ENCODE peak calls at places on chromosome 1, in five cellular contexts. One of them, this sample, is unnamed. For H3K27me3 and H3K36me3, the result is how much of the 10 kb centered on the place peaks cover.

GRCh38 chr1:230087034-230087721 is 20.1 kb downstream of the GALNT2 start:
- DNase-seq in SK-N-SH: no peak
- DNase-seq in IMR-90: no peak
- DNase-seq in lung: no peak
- DNase-seq in heart right ventricle: no peak
- DNase-seq in this sample: peak

GRCh38 chr1:21854751-21855131 is 42.7 kb downstream of the LDLRAD2 start:
- DNase-seq in SK-N-SH: no peak
- DNase-seq in IMR-90: no peak
- DNase-seq in lung: no peak
- DNase-seq in heart right ventricle: no peak
- DNase-seq in this sample: no peak

GRCh38 chr1:27787895-27788294 is 14.9 kb downstream of the STX12 start:
- DNase-seq in SK-N-SH: no peak
- DNase-seq in IMR-90: peak
- DNase-seq in lung: no peak
- DNase-seq in heart right ventricle: no peak
- DNase-seq in this sample: no peak

GRCh38 chr1:12409676-12410075 is 179.8 kb downstream of the VPS13D start:
- DNase-seq in SK-N-SH: no peak
- DNase-seq in IMR-90: no peak
- DNase-seq in lung: no peak
- DNase-seq in heart right ventricle: no peak
- DNase-seq in this sample: no peak

GRCh38 chr1:118043624-118044023 is 114.1 kb downstream of the WDR3 start:
- DNase-seq in SK-N-SH: no peak
- DNase-seq in IMR-90: no peak
- DNase-seq in lung: no peak
- DNase-seq in heart right ventricle: no peak
- DNase-seq in this sample: no peak

GRCh38 chr1:75985827-75986226 is 53.6 kb upstream of the ASB17 start:
- DNase-seq in SK-N-SH: no peak
- DNase-seq in IMR-90: peak
- DNase-seq in lung: no peak
- DNase-seq in heart right ventricle: no peak
- DNase-seq in this sample: no peak

GRCh38 chr1:27388337-27389005 is 4.0 kb upstream of the GPR3 start:
- DNase-seq in SK-N-SH: peak
- DNase-seq in IMR-90: no peak
- DNase-seq in lung: peak
- DNase-seq in heart right ventricle: peak
- DNase-seq in this sample: peak

GRCh38 chr1:7617826-7618225 is 153.3 kb upstream of the VAMP3 start:
- DNase-seq in SK-N-SH: no peak
- DNase-seq in IMR-90: no peak
- DNase-seq in lung: no peak
- DNase-seq in heart right ventricle: no peak
- DNase-seq in this sample: no peak

GRCh38 chr1:965526-966134 is 652 bp upstream of the PLEKHN1 start:
- DNase-seq in SK-N-SH: no peak
- DNase-seq in IMR-90: no peak
- DNase-seq in lung: no peak
- DNase-seq in heart right ventricle: no peak
- DNase-seq in this sample: no peak
- H3K27me3 ChIP-seq in SK-N-SH: under half
- H3K27me3 ChIP-seq in IMR-90: under half
- H3K27me3 ChIP-seq in lung: under half
- H3K27me3 ChIP-seq in heart right ventricle: under half
- H3K27me3 ChIP-seq in this sample: under half

GRCh38 chr1:223815865-223816264 is 29.9 kb downstream of the TP53BP2 start:
- DNase-seq in SK-N-SH: no peak
- DNase-seq in IMR-90: peak
- DNase-seq in lung: no peak
- DNase-seq in heart right ventricle: no peak
- DNase-seq in this sample: no peak
- H3K36me3 ChIP-seq in SK-N-SH: under half
- H3K36me3 ChIP-seq in IMR-90: under half
- H3K36me3 ChIP-seq in lung: under half
- H3K36me3 ChIP-seq in heart right ventricle: half or more
- H3K36me3 ChIP-seq in this sample: under half

GRCh38 chr1:234730542-234731370 is 120.8 kb upstream of the IRF2BP2 start:
- DNase-seq in SK-N-SH: no peak
- DNase-seq in IMR-90: no peak
- DNase-seq in lung: no peak
- DNase-seq in heart right ventricle: no peak
- DNase-seq in this sample: no peak
- TF ChIP-seq CTCF in SK-N-SH: no peak
- TF ChIP-seq CTCF in IMR-90: no peak
- TF ChIP-seq CTCF in lung: no peak
- TF ChIP-seq CTCF in heart right ventricle: no peak
- TF ChIP-seq CTCF in this sample: peak

DNA sequence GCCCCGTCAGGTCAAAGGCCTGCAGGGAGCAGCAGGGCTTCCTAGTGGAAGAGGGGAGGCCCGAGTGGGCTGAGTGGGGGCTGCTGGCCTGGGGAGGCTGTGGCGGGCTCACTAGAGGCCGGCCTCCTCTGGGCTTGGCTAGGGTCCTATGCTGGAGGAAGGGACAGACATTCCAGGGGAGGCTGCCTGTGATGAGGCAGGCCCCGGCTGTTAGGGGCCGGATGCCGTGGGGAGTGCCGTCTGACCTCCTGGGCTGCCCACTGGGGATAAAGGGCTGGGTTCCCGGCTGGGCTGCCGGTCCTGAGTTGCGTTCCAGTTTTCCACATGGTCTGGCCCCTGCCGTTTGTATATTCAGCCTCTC is 21.1 kb downstream of the PRXL2B start:
- DNase-seq in SK-N-SH: no peak
- DNase-seq in IMR-90: no peak
- DNase-seq in lung: no peak
- DNase-seq in heart right ventricle: peak
- DNase-seq in this sample: no peak
- H3K27me3 ChIP-seq in SK-N-SH: under half
- H3K27me3 ChIP-seq in IMR-90: under half
- H3K27me3 ChIP-seq in lung: under half
- H3K27me3 ChIP-seq in heart right ventricle: half or more
- H3K27me3 ChIP-seq in this sample: under half

DNA sequence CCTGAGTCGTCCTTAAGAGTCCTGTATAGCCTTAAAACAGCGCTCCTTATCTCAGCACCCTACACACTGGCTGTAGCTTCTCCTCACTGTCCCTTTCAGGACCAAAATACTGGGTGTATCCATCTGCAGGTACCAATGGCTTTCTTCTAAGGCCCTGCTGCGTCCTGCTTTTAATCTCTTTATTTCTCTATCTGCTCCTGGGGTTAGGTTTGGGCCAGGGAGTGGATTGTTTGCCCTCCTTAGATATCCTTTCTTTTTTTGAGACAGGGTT is 12.1 kb downstream of the IL6R start:
- DNase-seq in SK-N-SH: no peak
- DNase-seq in IMR-90: no peak
- DNase-seq in lung: no peak
- DNase-seq in heart right ventricle: no peak
- DNase-seq in this sample: no peak
- H3K36me3 ChIP-seq in SK-N-SH: under half
- H3K36me3 ChIP-seq in IMR-90: under half
- H3K36me3 ChIP-seq in lung: under half
- H3K36me3 ChIP-seq in heart right ventricle: under half
- H3K36me3 ChIP-seq in this sample: under half

This sample was measured in WERI-Rb-1.